ENCODE peak calls at places on chromosome 17, in five cellular contexts. Q is MV-4-11; B is ACHN; F is activated CD4-positive, alpha-beta T cell treated with anti-CD3 and anti-CD28 coated beads, Interleukin-2, amount 50 U/mL, for 48 hours; C is tibial nerve. A is an unnamed sample.

GRCh38 chr17:27525316-27525715 is 69.1 kb downstream of the KSR1 start:
- DNase-seq in F (no peak), C (no peak), Q (no peak), B (no peak), A (no peak)

GRCh38 chr17:15348030-15348429 is 6.6 kb upstream of the TEKT3 start:
- DNase-seq in B (no peak), F (no peak), C (peak), Q (no peak), A (no peak)

GRCh38 chr17:62998665-62999393 is 32.8 kb downstream of the TANC2 start:
- DNase-seq in F (no peak), C (no peak), Q (no peak), B (no peak), A (no peak)

GRCh38 chr17:35254107-35254802 is 11.4 kb downstream of the SLFN5 start:
- DNase-seq in C (peak), B (peak), Q (peak), F (no peak), A (no peak)

GRCh38 chr17:14297161-14297851 is 3.6 kb upstream of the HS3ST3B1 start:
- DNase-seq in Q (peak), C (no peak), B (no peak), F (peak), A (peak)

GRCh38 chr17:74879308-74879707 is 6.5 kb upstream of the FDXR start:
- DNase-seq in B (no peak), Q (no peak), C (no peak), F (no peak), A (no peak)

GRCh38 chr17:38748329-38749221 is at the start of gene PCGF2:
- DNase-seq in B (peak), F (peak), C (peak), Q (no peak), A (no peak)

GRCh38 chr17:29409963-29410362 is 19.8 kb downstream of the TAOK1 start:
- DNase-seq in B (no peak), F (no peak), Q (no peak), C (no peak), A (no peak)

GRCh38 chr17:81608605-81609004 is 28.3 kb downstream of the NPLOC4 start:
- DNase-seq in B (no peak), F (no peak), C (no peak), Q (no peak), A (no peak)

GRCh38 chr17:68204736-68205135 is 43.1 kb upstream of the AMZ2 start:
- DNase-seq in Q (no peak), B (no peak), F (peak), C (no peak), A (no peak)

GRCh38 chr17:49935526-49936210 is 33.3 kb upstream of the DLX4 start:
- DNase-seq in C (no peak), Q (no peak), B (no peak), F (no peak), A (no peak)

GRCh38 chr17:50033316-50033715 is 22.6 kb upstream of the ITGA3 start:
- DNase-seq in Q (no peak), B (no peak), C (no peak), F (no peak), A (no peak)

GRCh38 chr17:74359916-74360315 is 1.8 kb downstream of the BTBD17 start:
- DNase-seq in B (no peak), F (no peak), Q (no peak), C (no peak), A (no peak)

GRCh38 chr17:64747938-64748540 is 85.9 kb upstream of the SMURF2 start:
- DNase-seq in Q (peak), B (peak), F (no peak), C (no peak), A (no peak)

GRCh38 chr17:78940708-78941107 is 15.5 kb upstream of the TIMP2 start:
- DNase-seq in Q (no peak), C (no peak), F (no peak), B (no peak), A (no peak)

GRCh38 chr17:57624390-57624789 is 120.7 kb downstream of the CCDC182 start:
- DNase-seq in B (peak), C (no peak), Q (no peak), F (no peak), A (no peak)

GRCh38 chr17:44005865-44006580 is 1.6 kb downstream of the NAGS start:
- DNase-seq in B (no peak), F (peak), Q (no peak), C (no peak), A (peak)

GRCh38 chr17:39064814-39065213 is 86.6 kb downstream of the PLXDC1 start:
- DNase-seq in F (no peak), Q (no peak), B (no peak), C (no peak), A (no peak)